ENCODE peak calls at places on chromosomes 6 and 20, in ten cellular contexts. One of them, this sample, is unnamed.

GRCh38 chr20:43976577-43976976 is 61.9 kb downstream of the TOX2 start:
- DNase-seq in CD8-positive, alpha-beta memory T cell: no peak
- DNase-seq in esophagus squamous epithelium: no peak
- DNase-seq in cardiac muscle cell: no peak
- DNase-seq in neuronal stem cell: no peak
- DNase-seq in colonic mucosa: no peak
- DNase-seq in cardiac fibroblast: no peak
- DNase-seq in CD4-positive, CD25-positive, alpha-beta regulatory T cell: no peak
- DNase-seq in bronchial epithelial cell: no peak
- DNase-seq in CD4-positive, alpha-beta memory T cell: no peak
- DNase-seq in this sample: no peak

GRCh38 chr6:167472876-167473275 is 148.0 kb downstream of the TTLL2 start:
- DNase-seq in CD8-positive, alpha-beta memory T cell: no peak
- DNase-seq in esophagus squamous epithelium: no peak
- DNase-seq in cardiac muscle cell: peak; percentile 50
- DNase-seq in neuronal stem cell: no peak
- DNase-seq in colonic mucosa: no peak
- DNase-seq in cardiac fibroblast: no peak
- DNase-seq in CD4-positive, CD25-positive, alpha-beta regulatory T cell: no peak
- DNase-seq in bronchial epithelial cell: no peak
- DNase-seq in CD4-positive, alpha-beta memory T cell: no peak
- DNase-seq in this sample: no peak

GRCh38 chr6:148521158-148521557 is 178.5 kb downstream of the SASH1 start:
- DNase-seq in CD8-positive, alpha-beta memory T cell: no peak
- DNase-seq in esophagus squamous epithelium: no peak
- DNase-seq in cardiac muscle cell: no peak
- DNase-seq in neuronal stem cell: no peak
- DNase-seq in colonic mucosa: no peak
- DNase-seq in cardiac fibroblast: peak; percentile 63
- DNase-seq in CD4-positive, CD25-positive, alpha-beta regulatory T cell: no peak
- DNase-seq in bronchial epithelial cell: no peak
- DNase-seq in CD4-positive, alpha-beta memory T cell: no peak
- DNase-seq in this sample: peak; percentile 57

GRCh38 chr6:170444056-170444505 is 109.0 kb downstream of the PSMB1 start:
- DNase-seq in CD8-positive, alpha-beta memory T cell: no peak
- DNase-seq in esophagus squamous epithelium: no peak
- DNase-seq in cardiac muscle cell: no peak
- DNase-seq in neuronal stem cell: no peak
- DNase-seq in colonic mucosa: no peak
- DNase-seq in cardiac fibroblast: no peak
- DNase-seq in CD4-positive, CD25-positive, alpha-beta regulatory T cell: no peak
- DNase-seq in bronchial epithelial cell: no peak
- DNase-seq in CD4-positive, alpha-beta memory T cell: no peak
- DNase-seq in this sample: no peak

GRCh38 chr6:89375427-89375868 is 22.9 kb upstream of the UBE2J1 start:
- DNase-seq in CD8-positive, alpha-beta memory T cell: peak; percentile 89
- DNase-seq in esophagus squamous epithelium: peak; percentile 19
- DNase-seq in cardiac muscle cell: peak; percentile 82
- DNase-seq in neuronal stem cell: no peak
- DNase-seq in colonic mucosa: peak; percentile 77
- DNase-seq in cardiac fibroblast: peak; percentile 5
- DNase-seq in CD4-positive, CD25-positive, alpha-beta regulatory T cell: peak; percentile 79
- DNase-seq in bronchial epithelial cell: peak; percentile 60
- DNase-seq in CD4-positive, alpha-beta memory T cell: peak; percentile 88
- DNase-seq in this sample: no peak

GRCh38 chr6:129609635-129610034 is 100.3 kb downstream of the ARHGAP18 start:
- DNase-seq in CD8-positive, alpha-beta memory T cell: no peak
- DNase-seq in esophagus squamous epithelium: no peak
- DNase-seq in cardiac muscle cell: no peak
- DNase-seq in neuronal stem cell: no peak
- DNase-seq in colonic mucosa: no peak
- DNase-seq in cardiac fibroblast: no peak
- DNase-seq in CD4-positive, CD25-positive, alpha-beta regulatory T cell: no peak
- DNase-seq in bronchial epithelial cell: no peak
- DNase-seq in CD4-positive, alpha-beta memory T cell: no peak
- DNase-seq in this sample: no peak

GRCh38 chr6:109978174-109979032 is at the start of gene GPR6:
- DNase-seq in CD8-positive, alpha-beta memory T cell: peak; percentile 51
- DNase-seq in esophagus squamous epithelium: no peak
- DNase-seq in cardiac muscle cell: peak; percentile 95
- DNase-seq in neuronal stem cell: peak; percentile 91
- DNase-seq in colonic mucosa: peak; percentile 46
- DNase-seq in cardiac fibroblast: peak; percentile 49
- DNase-seq in CD4-positive, CD25-positive, alpha-beta regulatory T cell: no peak
- DNase-seq in bronchial epithelial cell: peak; percentile 28
- DNase-seq in CD4-positive, alpha-beta memory T cell: peak; percentile 17
- DNase-seq in this sample: peak; percentile 85

GRCh38 chr6:14734416-14735340 is 511.2 kb upstream of the JARID2 start:
- DNase-seq in CD8-positive, alpha-beta memory T cell: no peak
- DNase-seq in esophagus squamous epithelium: no peak
- DNase-seq in cardiac muscle cell: no peak
- DNase-seq in neuronal stem cell: no peak
- DNase-seq in colonic mucosa: no peak
- DNase-seq in cardiac fibroblast: peak; percentile 90
- DNase-seq in CD4-positive, CD25-positive, alpha-beta regulatory T cell: no peak
- DNase-seq in bronchial epithelial cell: peak; percentile 88
- DNase-seq in CD4-positive, alpha-beta memory T cell: peak; percentile 59
- DNase-seq in this sample: no peak

GRCh38 chr20:40279390-40279789 is 409.6 kb downstream of the MAFB start:
- DNase-seq in CD8-positive, alpha-beta memory T cell: no peak
- DNase-seq in esophagus squamous epithelium: no peak
- DNase-seq in cardiac muscle cell: no peak
- DNase-seq in neuronal stem cell: no peak
- DNase-seq in colonic mucosa: peak; percentile 27
- DNase-seq in cardiac fibroblast: peak; percentile 61
- DNase-seq in CD4-positive, CD25-positive, alpha-beta regulatory T cell: no peak
- DNase-seq in bronchial epithelial cell: peak; percentile 71
- DNase-seq in CD4-positive, alpha-beta memory T cell: no peak
- DNase-seq in this sample: no peak

GRCh38 chr6:31614674-31615578 is at the start of gene AIF1:
- DNase-seq in CD8-positive, alpha-beta memory T cell: no peak
- DNase-seq in esophagus squamous epithelium: no peak
- DNase-seq in cardiac muscle cell: no peak
- DNase-seq in neuronal stem cell: no peak
- DNase-seq in colonic mucosa: no peak
- DNase-seq in cardiac fibroblast: no peak
- DNase-seq in CD4-positive, CD25-positive, alpha-beta regulatory T cell: no peak
- DNase-seq in bronchial epithelial cell: no peak
- DNase-seq in CD4-positive, alpha-beta memory T cell: no peak
- DNase-seq in this sample: no peak

GRCh38 chr6:31617010-31617409 is 2.0 kb downstream of the AIF1 start:
- DNase-seq in CD8-positive, alpha-beta memory T cell: no peak
- DNase-seq in esophagus squamous epithelium: no peak
- DNase-seq in cardiac muscle cell: no peak
- DNase-seq in neuronal stem cell: no peak
- DNase-seq in colonic mucosa: no peak
- DNase-seq in cardiac fibroblast: no peak
- DNase-seq in CD4-positive, CD25-positive, alpha-beta regulatory T cell: no peak
- DNase-seq in bronchial epithelial cell: peak; percentile 65
- DNase-seq in CD4-positive, alpha-beta memory T cell: no peak
- DNase-seq in this sample: no peak

GRCh38 chr6:31614075-31614619 is 887 bp upstream of the AIF1 start:
- DNase-seq in CD8-positive, alpha-beta memory T cell: no peak
- DNase-seq in esophagus squamous epithelium: no peak
- DNase-seq in cardiac muscle cell: no peak
- DNase-seq in neuronal stem cell: no peak
- DNase-seq in colonic mucosa: no peak
- DNase-seq in cardiac fibroblast: no peak
- DNase-seq in CD4-positive, CD25-positive, alpha-beta regulatory T cell: no peak
- DNase-seq in bronchial epithelial cell: no peak
- DNase-seq in CD4-positive, alpha-beta memory T cell: no peak
- DNase-seq in this sample: no peak

GRCh38 chr6:31619805-31620585 is 520 bp upstream of the PRRC2A start:
- DNase-seq in CD8-positive, alpha-beta memory T cell: peak; percentile 98
- DNase-seq in esophagus squamous epithelium: peak; percentile 94
- DNase-seq in cardiac muscle cell: peak; percentile 99
- DNase-seq in neuronal stem cell: peak; percentile 99
- DNase-seq in colonic mucosa: peak; percentile 97
- DNase-seq in cardiac fibroblast: peak; percentile 100
- DNase-seq in CD4-positive, CD25-positive, alpha-beta regulatory T cell: peak; percentile 94
- DNase-seq in bronchial epithelial cell: peak; percentile 95
- DNase-seq in CD4-positive, alpha-beta memory T cell: peak; percentile 98
- DNase-seq in this sample: peak; percentile 99

GRCh38 chr6:31615748-31616147 is 714 bp downstream of the AIF1 start:
- DNase-seq in CD8-positive, alpha-beta memory T cell: no peak
- DNase-seq in esophagus squamous epithelium: no peak
- DNase-seq in cardiac muscle cell: no peak
- DNase-seq in neuronal stem cell: no peak
- DNase-seq in colonic mucosa: no peak
- DNase-seq in cardiac fibroblast: no peak
- DNase-seq in CD4-positive, CD25-positive, alpha-beta regulatory T cell: no peak
- DNase-seq in bronchial epithelial cell: no peak
- DNase-seq in CD4-positive, alpha-beta memory T cell: no peak
- DNase-seq in this sample: no peak
- H3K4me3 ChIP-seq in CD8-positive, alpha-beta memory T cell: peak overlapping the region; percentile 67
- H3K4me3 ChIP-seq in esophagus squamous epithelium: no peak overlapping the region
- H3K4me3 ChIP-seq in cardiac muscle cell: no peak overlapping the region
- H3K4me3 ChIP-seq in neuronal stem cell: no peak overlapping the region
- H3K4me3 ChIP-seq in colonic mucosa: no peak overlapping the region
- H3K4me3 ChIP-seq in cardiac fibroblast: no peak overlapping the region
- H3K4me3 ChIP-seq in CD4-positive, CD25-positive, alpha-beta regulatory T cell: peak overlapping the region; percentile 7
- H3K4me3 ChIP-seq in bronchial epithelial cell: no peak overlapping the region
- H3K4me3 ChIP-seq in CD4-positive, alpha-beta memory T cell: no peak overlapping the region
- H3K4me3 ChIP-seq in this sample: no peak overlapping the region

GRCh38 chr20:17228624-17229061 is 1.8 kb downstream of the PCSK2 start:
- DNase-seq in CD8-positive, alpha-beta memory T cell: no peak
- DNase-seq in esophagus squamous epithelium: no peak
- DNase-seq in cardiac muscle cell: no peak
- DNase-seq in neuronal stem cell: no peak
- DNase-seq in colonic mucosa: no peak
- DNase-seq in cardiac fibroblast: no peak
- DNase-seq in CD4-positive, CD25-positive, alpha-beta regulatory T cell: no peak
- DNase-seq in bronchial epithelial cell: no peak
- DNase-seq in CD4-positive, alpha-beta memory T cell: no peak
- DNase-seq in this sample: no peak

GRCh38 chr20:17227669-17228623 is 1.1 kb downstream of the PCSK2 start:
- DNase-seq in CD8-positive, alpha-beta memory T cell: no peak
- DNase-seq in esophagus squamous epithelium: no peak
- DNase-seq in cardiac muscle cell: peak; percentile 77
- DNase-seq in neuronal stem cell: peak; percentile 64
- DNase-seq in colonic mucosa: no peak
- DNase-seq in cardiac fibroblast: no peak
- DNase-seq in CD4-positive, CD25-positive, alpha-beta regulatory T cell: no peak
- DNase-seq in bronchial epithelial cell: no peak
- DNase-seq in CD4-positive, alpha-beta memory T cell: no peak
- DNase-seq in this sample: no peak

GRCh38 chr20:17225891-17226409 is 890 bp upstream of the PCSK2 start:
- DNase-seq in CD8-positive, alpha-beta memory T cell: no peak
- DNase-seq in esophagus squamous epithelium: no peak
- DNase-seq in cardiac muscle cell: peak; percentile 22
- DNase-seq in neuronal stem cell: no peak
- DNase-seq in colonic mucosa: no peak
- DNase-seq in cardiac fibroblast: no peak
- DNase-seq in CD4-positive, CD25-positive, alpha-beta regulatory T cell: no peak
- DNase-seq in bronchial epithelial cell: no peak
- DNase-seq in CD4-positive, alpha-beta memory T cell: no peak
- DNase-seq in this sample: no peak

GRCh38 chr20:17227199-17227535 is 327 bp downstream of the PCSK2 start:
- DNase-seq in CD8-positive, alpha-beta memory T cell: no peak
- DNase-seq in esophagus squamous epithelium: no peak
- DNase-seq in cardiac muscle cell: peak; percentile 11
- DNase-seq in neuronal stem cell: no peak
- DNase-seq in colonic mucosa: no peak
- DNase-seq in cardiac fibroblast: no peak
- DNase-seq in CD4-positive, CD25-positive, alpha-beta regulatory T cell: no peak
- DNase-seq in bronchial epithelial cell: no peak
- DNase-seq in CD4-positive, alpha-beta memory T cell: no peak
- DNase-seq in this sample: no peak

GRCh38 chr20:17226410-17227198 is at the start of gene PCSK2:
- DNase-seq in CD8-positive, alpha-beta memory T cell: no peak
- DNase-seq in esophagus squamous epithelium: no peak
- DNase-seq in cardiac muscle cell: peak; percentile 92
- DNase-seq in neuronal stem cell: peak; percentile 90
- DNase-seq in colonic mucosa: no peak
- DNase-seq in cardiac fibroblast: peak; percentile 12
- DNase-seq in CD4-positive, CD25-positive, alpha-beta regulatory T cell: no peak
- DNase-seq in bronchial epithelial cell: peak; percentile 1
- DNase-seq in CD4-positive, alpha-beta memory T cell: no peak
- DNase-seq in this sample: peak; percentile 68
- H3K4me3 ChIP-seq in CD8-positive, alpha-beta memory T cell: no peak within 1 kb of the TSS
- H3K4me3 ChIP-seq in esophagus squamous epithelium: peak within 1 kb of the TSS; percentile 34
- H3K4me3 ChIP-seq in cardiac muscle cell: peak within 1 kb of the TSS; percentile 12
- H3K4me3 ChIP-seq in neuronal stem cell: peak within 1 kb of the TSS; percentile 72
- H3K4me3 ChIP-seq in colonic mucosa: peak within 1 kb of the TSS; percentile 7
- H3K4me3 ChIP-seq in cardiac fibroblast: no peak within 1 kb of the TSS
- H3K4me3 ChIP-seq in CD4-positive, CD25-positive, alpha-beta regulatory T cell: no peak within 1 kb of the TSS
- H3K4me3 ChIP-seq in bronchial epithelial cell: no peak within 1 kb of the TSS
- H3K4me3 ChIP-seq in CD4-positive, alpha-beta memory T cell: no peak within 1 kb of the TSS
- H3K4me3 ChIP-seq in this sample: no peak within 1 kb of the TSS

GRCh38 chr6:28814032-28814976 is 109.5 kb downstream of the TRIM27 start:
- DNase-seq in CD8-positive, alpha-beta memory T cell: no peak
- DNase-seq in esophagus squamous epithelium: no peak
- DNase-seq in cardiac muscle cell: peak; percentile 29
- DNase-seq in neuronal stem cell: no peak
- DNase-seq in colonic mucosa: no peak
- DNase-seq in cardiac fibroblast: no peak
- DNase-seq in CD4-positive, CD25-positive, alpha-beta regulatory T cell: no peak
- DNase-seq in bronchial epithelial cell: no peak
- DNase-seq in CD4-positive, alpha-beta memory T cell: no peak
- DNase-seq in this sample: no peak

GRCh38 chr6:28812778-28813569 is 110.8 kb downstream of the TRIM27 start:
- DNase-seq in CD8-positive, alpha-beta memory T cell: no peak
- DNase-seq in esophagus squamous epithelium: no peak
- DNase-seq in cardiac muscle cell: no peak
- DNase-seq in neuronal stem cell: no peak
- DNase-seq in colonic mucosa: no peak
- DNase-seq in cardiac fibroblast: no peak
- DNase-seq in CD4-positive, CD25-positive, alpha-beta regulatory T cell: no peak
- DNase-seq in bronchial epithelial cell: no peak
- DNase-seq in CD4-positive, alpha-beta memory T cell: no peak
- DNase-seq in this sample: no peak

GRCh38 chr6:28816339-28816908 is 107.4 kb downstream of the TRIM27 start:
- DNase-seq in CD8-positive, alpha-beta memory T cell: no peak
- DNase-seq in esophagus squamous epithelium: no peak
- DNase-seq in cardiac muscle cell: no peak
- DNase-seq in neuronal stem cell: no peak
- DNase-seq in colonic mucosa: no peak
- DNase-seq in cardiac fibroblast: no peak
- DNase-seq in CD4-positive, CD25-positive, alpha-beta regulatory T cell: no peak
- DNase-seq in bronchial epithelial cell: no peak
- DNase-seq in CD4-positive, alpha-beta memory T cell: no peak
- DNase-seq in this sample: peak; percentile 66

GRCh38 chr6:28817808-28818145 is 106.0 kb downstream of the TRIM27 start:
- DNase-seq in CD8-positive, alpha-beta memory T cell: no peak
- DNase-seq in esophagus squamous epithelium: no peak
- DNase-seq in cardiac muscle cell: no peak
- DNase-seq in neuronal stem cell: no peak
- DNase-seq in colonic mucosa: no peak
- DNase-seq in cardiac fibroblast: no peak
- DNase-seq in CD4-positive, CD25-positive, alpha-beta regulatory T cell: no peak
- DNase-seq in bronchial epithelial cell: no peak
- DNase-seq in CD4-positive, alpha-beta memory T cell: no peak
- DNase-seq in this sample: peak; percentile 30

GRCh38 chr6:28816909-28817807 is 106.6 kb downstream of the TRIM27 start:
- DNase-seq in CD8-positive, alpha-beta memory T cell: no peak
- DNase-seq in esophagus squamous epithelium: no peak
- DNase-seq in cardiac muscle cell: no peak
- DNase-seq in neuronal stem cell: no peak
- DNase-seq in colonic mucosa: peak; percentile 30
- DNase-seq in cardiac fibroblast: peak; percentile 92
- DNase-seq in CD4-positive, CD25-positive, alpha-beta regulatory T cell: no peak
- DNase-seq in bronchial epithelial cell: peak; percentile 69
- DNase-seq in CD4-positive, alpha-beta memory T cell: no peak
- DNase-seq in this sample: peak; percentile 88
- H3K4me3 ChIP-seq in CD8-positive, alpha-beta memory T cell: no peak overlapping the region
- H3K4me3 ChIP-seq in esophagus squamous epithelium: no peak overlapping the region
- H3K4me3 ChIP-seq in cardiac muscle cell: no peak overlapping the region
- H3K4me3 ChIP-seq in neuronal stem cell: peak overlapping the region; percentile 52
- H3K4me3 ChIP-seq in colonic mucosa: no peak overlapping the region
- H3K4me3 ChIP-seq in cardiac fibroblast: peak overlapping the region; percentile 21
- H3K4me3 ChIP-seq in CD4-positive, CD25-positive, alpha-beta regulatory T cell: no peak overlapping the region
- H3K4me3 ChIP-seq in bronchial epithelial cell: peak overlapping the region; percentile 7
- H3K4me3 ChIP-seq in CD4-positive, alpha-beta memory T cell: no peak overlapping the region
- H3K4me3 ChIP-seq in this sample: peak overlapping the region; percentile 36

GRCh38 chr20:32449890-32450401 is 91.8 kb downstream of the ASXL1 start:
- DNase-seq in CD8-positive, alpha-beta memory T cell: peak; percentile 43
- DNase-seq in esophagus squamous epithelium: no peak
- DNase-seq in cardiac muscle cell: no peak
- DNase-seq in neuronal stem cell: no peak
- DNase-seq in colonic mucosa: no peak
- DNase-seq in cardiac fibroblast: no peak
- DNase-seq in CD4-positive, CD25-positive, alpha-beta regulatory T cell: no peak
- DNase-seq in bronchial epithelial cell: no peak
- DNase-seq in CD4-positive, alpha-beta memory T cell: no peak
- DNase-seq in this sample: no peak
- H3K4me3 ChIP-seq in CD8-positive, alpha-beta memory T cell: no peak overlapping the region
- H3K4me3 ChIP-seq in esophagus squamous epithelium: no peak overlapping the region
- H3K4me3 ChIP-seq in cardiac muscle cell: no peak overlapping the region
- H3K4me3 ChIP-seq in neuronal stem cell: no peak overlapping the region
- H3K4me3 ChIP-seq in colonic mucosa: no peak overlapping the region
- H3K4me3 ChIP-seq in cardiac fibroblast: no peak overlapping the region
- H3K4me3 ChIP-seq in CD4-positive, CD25-positive, alpha-beta regulatory T cell: no peak overlapping the region
- H3K4me3 ChIP-seq in bronchial epithelial cell: no peak overlapping the region
- H3K4me3 ChIP-seq in CD4-positive, alpha-beta memory T cell: no peak overlapping the region
- H3K4me3 ChIP-seq in this sample: no peak overlapping the region

This sample was measured in HAP-1.